ENCODE peak calls at places on chromosomes 11 and 22, in nine cellular contexts. One of them, this sample, is unnamed.

GRCh38 chr11:117819096-117820040 is 5.2 kb downstream of the FXYD2 start:
- DNase-seq in NCI-H774: peak; percentile 81
- DNase-seq in activated CD4-positive, alpha-beta T cell treated with anti-CD3 and anti-CD28 coated beads, Interleukin-2, amount 10 ng/mL, durations not matched to agents 7 days and 5 days: no peak
- DNase-seq in HepG2: peak; percentile 61
- DNase-seq in activated naive CD8-positive, alpha-beta T cell treated with anti-CD3 and anti-CD28 coated beads for 36 hours: no peak
- DNase-seq in HTR-8/SVneo: peak; percentile 40
- DNase-seq in stimulated activated naive CD8-positive, alpha-beta T cell treated with anti-CD3 and anti-CD28 coated beads, Interleukin-15, Interleukin-2, amounts not matched to agents 100 U/mL and 50 U/mL, for 24 hours: peak; percentile 25
- DNase-seq in endodermal cell: peak; percentile 97
- DNase-seq in A549: peak; percentile 62
- DNase-seq in this sample: peak; percentile 83

GRCh38 chr11:34044664-34045485 is 6.7 kb upstream of the CAPRIN1 start:
- DNase-seq in NCI-H774: no peak
- DNase-seq in activated CD4-positive, alpha-beta T cell treated with anti-CD3 and anti-CD28 coated beads, Interleukin-2, amount 10 ng/mL, durations not matched to agents 7 days and 5 days: no peak
- DNase-seq in HepG2: no peak
- DNase-seq in activated naive CD8-positive, alpha-beta T cell treated with anti-CD3 and anti-CD28 coated beads for 36 hours: peak; percentile 6
- DNase-seq in HTR-8/SVneo: peak; percentile 54
- DNase-seq in stimulated activated naive CD8-positive, alpha-beta T cell treated with anti-CD3 and anti-CD28 coated beads, Interleukin-15, Interleukin-2, amounts not matched to agents 100 U/mL and 50 U/mL, for 24 hours: peak; percentile 30
- DNase-seq in endodermal cell: peak; percentile 68
- DNase-seq in A549: peak; percentile 51
- DNase-seq in this sample: no peak

GRCh38 chr11:60363542-60364525 is 14.5 kb upstream of the MS4A7 start:
- DNase-seq in NCI-H774: peak; percentile 70
- DNase-seq in activated CD4-positive, alpha-beta T cell treated with anti-CD3 and anti-CD28 coated beads, Interleukin-2, amount 10 ng/mL, durations not matched to agents 7 days and 5 days: peak; percentile 70
- DNase-seq in HepG2: peak; percentile 58
- DNase-seq in activated naive CD8-positive, alpha-beta T cell treated with anti-CD3 and anti-CD28 coated beads for 36 hours: peak; percentile 39
- DNase-seq in HTR-8/SVneo: peak; percentile 48
- DNase-seq in stimulated activated naive CD8-positive, alpha-beta T cell treated with anti-CD3 and anti-CD28 coated beads, Interleukin-15, Interleukin-2, amounts not matched to agents 100 U/mL and 50 U/mL, for 24 hours: peak; percentile 61
- DNase-seq in endodermal cell: peak; percentile 89
- DNase-seq in A549: peak; percentile 45
- DNase-seq in this sample: peak; percentile 57

GRCh38 chr22:37051629-37052385 is at the start of gene KCTD17:
- DNase-seq in NCI-H774: no peak
- DNase-seq in activated CD4-positive, alpha-beta T cell treated with anti-CD3 and anti-CD28 coated beads, Interleukin-2, amount 10 ng/mL, durations not matched to agents 7 days and 5 days: peak; percentile 78
- DNase-seq in HepG2: no peak
- DNase-seq in activated naive CD8-positive, alpha-beta T cell treated with anti-CD3 and anti-CD28 coated beads for 36 hours: peak; percentile 89
- DNase-seq in HTR-8/SVneo: peak; percentile 57
- DNase-seq in stimulated activated naive CD8-positive, alpha-beta T cell treated with anti-CD3 and anti-CD28 coated beads, Interleukin-15, Interleukin-2, amounts not matched to agents 100 U/mL and 50 U/mL, for 24 hours: peak; percentile 84
- DNase-seq in endodermal cell: peak; percentile 84
- DNase-seq in A549: peak; percentile 77
- DNase-seq in this sample: peak; percentile 64

GRCh38 chr11:45354976-45355705 is 69.0 kb upstream of the SYT13 start:
- DNase-seq in NCI-H774: peak; percentile 89
- DNase-seq in activated CD4-positive, alpha-beta T cell treated with anti-CD3 and anti-CD28 coated beads, Interleukin-2, amount 10 ng/mL, durations not matched to agents 7 days and 5 days: peak; percentile 88
- DNase-seq in HepG2: no peak
- DNase-seq in activated naive CD8-positive, alpha-beta T cell treated with anti-CD3 and anti-CD28 coated beads for 36 hours: peak; percentile 84
- DNase-seq in HTR-8/SVneo: no peak
- DNase-seq in stimulated activated naive CD8-positive, alpha-beta T cell treated with anti-CD3 and anti-CD28 coated beads, Interleukin-15, Interleukin-2, amounts not matched to agents 100 U/mL and 50 U/mL, for 24 hours: peak; percentile 85
- DNase-seq in endodermal cell: peak; percentile 97
- DNase-seq in A549: peak; percentile 48
- DNase-seq in this sample: peak; percentile 62

GRCh38 chr22:48488149-48488551 is 1339.5 kb downstream of the BRD1 start:
- DNase-seq in NCI-H774: no peak
- DNase-seq in activated CD4-positive, alpha-beta T cell treated with anti-CD3 and anti-CD28 coated beads, Interleukin-2, amount 10 ng/mL, durations not matched to agents 7 days and 5 days: no peak
- DNase-seq in HepG2: no peak
- DNase-seq in activated naive CD8-positive, alpha-beta T cell treated with anti-CD3 and anti-CD28 coated beads for 36 hours: no peak
- DNase-seq in HTR-8/SVneo: no peak
- DNase-seq in stimulated activated naive CD8-positive, alpha-beta T cell treated with anti-CD3 and anti-CD28 coated beads, Interleukin-15, Interleukin-2, amounts not matched to agents 100 U/mL and 50 U/mL, for 24 hours: no peak
- DNase-seq in endodermal cell: no peak
- DNase-seq in A549: no peak
- DNase-seq in this sample: no peak

GRCh38 chr11:74221816-74222215 is 50.7 kb downstream of the PPME1 start:
- DNase-seq in NCI-H774: no peak
- DNase-seq in activated CD4-positive, alpha-beta T cell treated with anti-CD3 and anti-CD28 coated beads, Interleukin-2, amount 10 ng/mL, durations not matched to agents 7 days and 5 days: no peak
- DNase-seq in HepG2: no peak
- DNase-seq in activated naive CD8-positive, alpha-beta T cell treated with anti-CD3 and anti-CD28 coated beads for 36 hours: no peak
- DNase-seq in HTR-8/SVneo: no peak
- DNase-seq in stimulated activated naive CD8-positive, alpha-beta T cell treated with anti-CD3 and anti-CD28 coated beads, Interleukin-15, Interleukin-2, amounts not matched to agents 100 U/mL and 50 U/mL, for 24 hours: no peak
- DNase-seq in endodermal cell: no peak
- DNase-seq in A549: no peak
- DNase-seq in this sample: no peak

GRCh38 chr22:31734512-31734911 is 15.4 kb downstream of the PRR14L start:
- DNase-seq in NCI-H774: no peak
- DNase-seq in activated CD4-positive, alpha-beta T cell treated with anti-CD3 and anti-CD28 coated beads, Interleukin-2, amount 10 ng/mL, durations not matched to agents 7 days and 5 days: no peak
- DNase-seq in HepG2: peak; percentile 29
- DNase-seq in activated naive CD8-positive, alpha-beta T cell treated with anti-CD3 and anti-CD28 coated beads for 36 hours: no peak
- DNase-seq in HTR-8/SVneo: no peak
- DNase-seq in stimulated activated naive CD8-positive, alpha-beta T cell treated with anti-CD3 and anti-CD28 coated beads, Interleukin-15, Interleukin-2, amounts not matched to agents 100 U/mL and 50 U/mL, for 24 hours: no peak
- DNase-seq in endodermal cell: no peak
- DNase-seq in A549: no peak
- DNase-seq in this sample: no peak

GRCh38 chr11:35182317-35182939 is 43.5 kb downstream of the CD44 start:
- DNase-seq in NCI-H774: no peak
- DNase-seq in activated CD4-positive, alpha-beta T cell treated with anti-CD3 and anti-CD28 coated beads, Interleukin-2, amount 10 ng/mL, durations not matched to agents 7 days and 5 days: no peak
- DNase-seq in HepG2: no peak
- DNase-seq in activated naive CD8-positive, alpha-beta T cell treated with anti-CD3 and anti-CD28 coated beads for 36 hours: no peak
- DNase-seq in HTR-8/SVneo: no peak
- DNase-seq in stimulated activated naive CD8-positive, alpha-beta T cell treated with anti-CD3 and anti-CD28 coated beads, Interleukin-15, Interleukin-2, amounts not matched to agents 100 U/mL and 50 U/mL, for 24 hours: no peak
- DNase-seq in endodermal cell: no peak
- DNase-seq in A549: no peak
- DNase-seq in this sample: no peak

GRCh38 chr22:50526849-50527801 is 1.7 kb upstream of the SCO2 start:
- DNase-seq in NCI-H774: no peak
- DNase-seq in activated CD4-positive, alpha-beta T cell treated with anti-CD3 and anti-CD28 coated beads, Interleukin-2, amount 10 ng/mL, durations not matched to agents 7 days and 5 days: peak; percentile 54
- DNase-seq in HepG2: peak; percentile 70
- DNase-seq in activated naive CD8-positive, alpha-beta T cell treated with anti-CD3 and anti-CD28 coated beads for 36 hours: peak; percentile 63
- DNase-seq in HTR-8/SVneo: no peak
- DNase-seq in stimulated activated naive CD8-positive, alpha-beta T cell treated with anti-CD3 and anti-CD28 coated beads, Interleukin-15, Interleukin-2, amounts not matched to agents 100 U/mL and 50 U/mL, for 24 hours: peak; percentile 71
- DNase-seq in endodermal cell: peak; percentile 90
- DNase-seq in A549: peak; percentile 44
- DNase-seq in this sample: no peak

GRCh38 chr11:121544956-121545355 is 92.2 kb upstream of the SORL1-AS1 start:
- DNase-seq in NCI-H774: no peak
- DNase-seq in activated CD4-positive, alpha-beta T cell treated with anti-CD3 and anti-CD28 coated beads, Interleukin-2, amount 10 ng/mL, durations not matched to agents 7 days and 5 days: peak; percentile 39
- DNase-seq in HepG2: no peak
- DNase-seq in activated naive CD8-positive, alpha-beta T cell treated with anti-CD3 and anti-CD28 coated beads for 36 hours: peak; percentile 26
- DNase-seq in HTR-8/SVneo: no peak
- DNase-seq in stimulated activated naive CD8-positive, alpha-beta T cell treated with anti-CD3 and anti-CD28 coated beads, Interleukin-15, Interleukin-2, amounts not matched to agents 100 U/mL and 50 U/mL, for 24 hours: peak; percentile 26
- DNase-seq in endodermal cell: no peak
- DNase-seq in A549: no peak
- DNase-seq in this sample: no peak

GRCh38 chr11:90717522-90717921 is 494.7 kb upstream of the CHORDC1 start:
- DNase-seq in NCI-H774: no peak
- DNase-seq in activated CD4-positive, alpha-beta T cell treated with anti-CD3 and anti-CD28 coated beads, Interleukin-2, amount 10 ng/mL, durations not matched to agents 7 days and 5 days: no peak
- DNase-seq in HepG2: no peak
- DNase-seq in activated naive CD8-positive, alpha-beta T cell treated with anti-CD3 and anti-CD28 coated beads for 36 hours: no peak
- DNase-seq in HTR-8/SVneo: no peak
- DNase-seq in stimulated activated naive CD8-positive, alpha-beta T cell treated with anti-CD3 and anti-CD28 coated beads, Interleukin-15, Interleukin-2, amounts not matched to agents 100 U/mL and 50 U/mL, for 24 hours: no peak
- DNase-seq in endodermal cell: no peak
- DNase-seq in A549: no peak
- DNase-seq in this sample: no peak

GRCh38 chr11:61129608-61130523 is 27.6 kb downstream of the CD5 start:
- DNase-seq in NCI-H774: no peak
- DNase-seq in activated CD4-positive, alpha-beta T cell treated with anti-CD3 and anti-CD28 coated beads, Interleukin-2, amount 10 ng/mL, durations not matched to agents 7 days and 5 days: peak; percentile 92
- DNase-seq in HepG2: peak; percentile 82
- DNase-seq in activated naive CD8-positive, alpha-beta T cell treated with anti-CD3 and anti-CD28 coated beads for 36 hours: peak; percentile 91
- DNase-seq in HTR-8/SVneo: peak; percentile 94
- DNase-seq in stimulated activated naive CD8-positive, alpha-beta T cell treated with anti-CD3 and anti-CD28 coated beads, Interleukin-15, Interleukin-2, amounts not matched to agents 100 U/mL and 50 U/mL, for 24 hours: peak; percentile 93
- DNase-seq in endodermal cell: peak; percentile 99
- DNase-seq in A549: peak; percentile 99
- DNase-seq in this sample: peak; percentile 91

GRCh38 chr11:12599408-12600143 is 74.6 kb upstream of the TEAD1 start:
- DNase-seq in NCI-H774: peak; percentile 70
- DNase-seq in activated CD4-positive, alpha-beta T cell treated with anti-CD3 and anti-CD28 coated beads, Interleukin-2, amount 10 ng/mL, durations not matched to agents 7 days and 5 days: peak; percentile 45
- DNase-seq in HepG2: peak; percentile 91
- DNase-seq in activated naive CD8-positive, alpha-beta T cell treated with anti-CD3 and anti-CD28 coated beads for 36 hours: peak; percentile 40
- DNase-seq in HTR-8/SVneo: peak; percentile 46
- DNase-seq in stimulated activated naive CD8-positive, alpha-beta T cell treated with anti-CD3 and anti-CD28 coated beads, Interleukin-15, Interleukin-2, amounts not matched to agents 100 U/mL and 50 U/mL, for 24 hours: peak; percentile 62
- DNase-seq in endodermal cell: peak; percentile 94
- DNase-seq in A549: peak; percentile 41
- DNase-seq in this sample: peak; percentile 59

GRCh38 chr11:61472282-61472681 is 36.3 kb upstream of the LRRC10B start:
- DNase-seq in NCI-H774: no peak
- DNase-seq in activated CD4-positive, alpha-beta T cell treated with anti-CD3 and anti-CD28 coated beads, Interleukin-2, amount 10 ng/mL, durations not matched to agents 7 days and 5 days: no peak
- DNase-seq in HepG2: no peak
- DNase-seq in activated naive CD8-positive, alpha-beta T cell treated with anti-CD3 and anti-CD28 coated beads for 36 hours: no peak
- DNase-seq in HTR-8/SVneo: no peak
- DNase-seq in stimulated activated naive CD8-positive, alpha-beta T cell treated with anti-CD3 and anti-CD28 coated beads, Interleukin-15, Interleukin-2, amounts not matched to agents 100 U/mL and 50 U/mL, for 24 hours: no peak
- DNase-seq in endodermal cell: no peak
- DNase-seq in A549: no peak
- DNase-seq in this sample: no peak

GRCh38 chr22:36818010-36818642 is 1.3 kb upstream of the PVALB start:
- DNase-seq in NCI-H774: no peak
- DNase-seq in activated CD4-positive, alpha-beta T cell treated with anti-CD3 and anti-CD28 coated beads, Interleukin-2, amount 10 ng/mL, durations not matched to agents 7 days and 5 days: no peak
- DNase-seq in HepG2: no peak
- DNase-seq in activated naive CD8-positive, alpha-beta T cell treated with anti-CD3 and anti-CD28 coated beads for 36 hours: no peak
- DNase-seq in HTR-8/SVneo: no peak
- DNase-seq in stimulated activated naive CD8-positive, alpha-beta T cell treated with anti-CD3 and anti-CD28 coated beads, Interleukin-15, Interleukin-2, amounts not matched to agents 100 U/mL and 50 U/mL, for 24 hours: no peak
- DNase-seq in endodermal cell: no peak
- DNase-seq in A549: no peak
- DNase-seq in this sample: no peak

GRCh38 chr22:47423861-47424820 is 661.7 kb downstream of the TBC1D22A start:
- DNase-seq in NCI-H774: no peak
- DNase-seq in activated CD4-positive, alpha-beta T cell treated with anti-CD3 and anti-CD28 coated beads, Interleukin-2, amount 10 ng/mL, durations not matched to agents 7 days and 5 days: no peak
- DNase-seq in HepG2: no peak
- DNase-seq in activated naive CD8-positive, alpha-beta T cell treated with anti-CD3 and anti-CD28 coated beads for 36 hours: no peak
- DNase-seq in HTR-8/SVneo: no peak
- DNase-seq in stimulated activated naive CD8-positive, alpha-beta T cell treated with anti-CD3 and anti-CD28 coated beads, Interleukin-15, Interleukin-2, amounts not matched to agents 100 U/mL and 50 U/mL, for 24 hours: no peak
- DNase-seq in endodermal cell: no peak
- DNase-seq in A549: no peak
- DNase-seq in this sample: no peak